ENCODE peak calls at places on chromosomes 16 and 17, in ten cellular contexts. One of them, this sample, is unnamed.

GRCh38 chr16:26269663-26270062 is 577.9 kb downstream of the HS3ST4 start:
- DNase-seq in body of pancreas: no peak
- DNase-seq in non-pigmented ciliary epithelial cell: no peak
- DNase-seq in fibroblast of pulmonary artery: no peak
- DNase-seq in AG20443: no peak
- DNase-seq in left lung: no peak
- DNase-seq in stimulated activated CD4-positive, alpha-beta T cell treated with anti-CD3 and anti-CD28 coated beads, Interleukin-12 subunit alpha, Interleukin-12 subunit beta, amount 100 ng/mL, for 4 hours: no peak
- DNase-seq in PC-3: no peak
- DNase-seq in lung microvascular endothelial cell: no peak
- DNase-seq in neural crest cell: no peak
- DNase-seq in this sample: no peak

GRCh38 chr17:63919311-63919723 is 678 bp upstream of the GH1 start:
- DNase-seq in body of pancreas: peak
- DNase-seq in non-pigmented ciliary epithelial cell: peak
- DNase-seq in fibroblast of pulmonary artery: peak
- DNase-seq in AG20443: peak
- DNase-seq in left lung: peak
- DNase-seq in stimulated activated CD4-positive, alpha-beta T cell treated with anti-CD3 and anti-CD28 coated beads, Interleukin-12 subunit alpha, Interleukin-12 subunit beta, amount 100 ng/mL, for 4 hours: peak
- DNase-seq in PC-3: peak
- DNase-seq in lung microvascular endothelial cell: peak
- DNase-seq in neural crest cell: peak
- DNase-seq in this sample: peak

GRCh38 chr17:16593356-16594102 is 24.5 kb upstream of the ZNF287 start:
- DNase-seq in body of pancreas: no peak
- DNase-seq in non-pigmented ciliary epithelial cell: no peak
- DNase-seq in fibroblast of pulmonary artery: peak
- DNase-seq in AG20443: no peak
- DNase-seq in left lung: no peak
- DNase-seq in stimulated activated CD4-positive, alpha-beta T cell treated with anti-CD3 and anti-CD28 coated beads, Interleukin-12 subunit alpha, Interleukin-12 subunit beta, amount 100 ng/mL, for 4 hours: no peak
- DNase-seq in PC-3: peak
- DNase-seq in lung microvascular endothelial cell: no peak
- DNase-seq in neural crest cell: no peak
- DNase-seq in this sample: no peak

GRCh38 chr17:32281011-32281451 is 15.4 kb downstream of the RHBDL3 start:
- DNase-seq in body of pancreas: peak
- DNase-seq in non-pigmented ciliary epithelial cell: no peak
- DNase-seq in fibroblast of pulmonary artery: peak
- DNase-seq in AG20443: no peak
- DNase-seq in left lung: no peak
- DNase-seq in stimulated activated CD4-positive, alpha-beta T cell treated with anti-CD3 and anti-CD28 coated beads, Interleukin-12 subunit alpha, Interleukin-12 subunit beta, amount 100 ng/mL, for 4 hours: no peak
- DNase-seq in PC-3: no peak
- DNase-seq in lung microvascular endothelial cell: peak
- DNase-seq in neural crest cell: no peak
- DNase-seq in this sample: no peak

GRCh38 chr17:17633310-17633709 is 41.8 kb upstream of the PEMT start:
- DNase-seq in body of pancreas: no peak
- DNase-seq in non-pigmented ciliary epithelial cell: no peak
- DNase-seq in fibroblast of pulmonary artery: no peak
- DNase-seq in AG20443: no peak
- DNase-seq in left lung: no peak
- DNase-seq in stimulated activated CD4-positive, alpha-beta T cell treated with anti-CD3 and anti-CD28 coated beads, Interleukin-12 subunit alpha, Interleukin-12 subunit beta, amount 100 ng/mL, for 4 hours: no peak
- DNase-seq in PC-3: no peak
- DNase-seq in lung microvascular endothelial cell: no peak
- DNase-seq in neural crest cell: no peak
- DNase-seq in this sample: no peak

GRCh38 chr16:89078172-89078571 is 15.5 kb upstream of the ACSF3 start:
- DNase-seq in body of pancreas: no peak
- DNase-seq in non-pigmented ciliary epithelial cell: no peak
- DNase-seq in fibroblast of pulmonary artery: no peak
- DNase-seq in AG20443: no peak
- DNase-seq in left lung: peak
- DNase-seq in stimulated activated CD4-positive, alpha-beta T cell treated with anti-CD3 and anti-CD28 coated beads, Interleukin-12 subunit alpha, Interleukin-12 subunit beta, amount 100 ng/mL, for 4 hours: no peak
- DNase-seq in PC-3: no peak
- DNase-seq in lung microvascular endothelial cell: no peak
- DNase-seq in neural crest cell: no peak
- DNase-seq in this sample: no peak

GRCh38 chr17:83006515-83007455 is 72.6 kb upstream of the METRNL start:
- DNase-seq in body of pancreas: no peak
- DNase-seq in non-pigmented ciliary epithelial cell: no peak
- DNase-seq in fibroblast of pulmonary artery: no peak
- DNase-seq in AG20443: peak
- DNase-seq in left lung: peak
- DNase-seq in stimulated activated CD4-positive, alpha-beta T cell treated with anti-CD3 and anti-CD28 coated beads, Interleukin-12 subunit alpha, Interleukin-12 subunit beta, amount 100 ng/mL, for 4 hours: no peak
- DNase-seq in PC-3: no peak
- DNase-seq in lung microvascular endothelial cell: no peak
- DNase-seq in neural crest cell: no peak
- DNase-seq in this sample: peak

GRCh38 chr16:48607056-48607825 is 2.7 kb downstream of the N4BP1 start:
- DNase-seq in body of pancreas: peak
- DNase-seq in non-pigmented ciliary epithelial cell: no peak
- DNase-seq in fibroblast of pulmonary artery: peak
- DNase-seq in AG20443: peak
- DNase-seq in left lung: no peak
- DNase-seq in stimulated activated CD4-positive, alpha-beta T cell treated with anti-CD3 and anti-CD28 coated beads, Interleukin-12 subunit alpha, Interleukin-12 subunit beta, amount 100 ng/mL, for 4 hours: no peak
- DNase-seq in PC-3: peak
- DNase-seq in lung microvascular endothelial cell: no peak
- DNase-seq in neural crest cell: no peak
- DNase-seq in this sample: no peak

GRCh38 chr17:73748521-73748920 is 104.3 kb upstream of the SDK2 start:
- DNase-seq in body of pancreas: peak
- DNase-seq in non-pigmented ciliary epithelial cell: no peak
- DNase-seq in fibroblast of pulmonary artery: no peak
- DNase-seq in AG20443: no peak
- DNase-seq in left lung: no peak
- DNase-seq in stimulated activated CD4-positive, alpha-beta T cell treated with anti-CD3 and anti-CD28 coated beads, Interleukin-12 subunit alpha, Interleukin-12 subunit beta, amount 100 ng/mL, for 4 hours: no peak
- DNase-seq in PC-3: no peak
- DNase-seq in lung microvascular endothelial cell: no peak
- DNase-seq in neural crest cell: no peak
- DNase-seq in this sample: no peak

GRCh38 chr17:45361976-45362375 is 45.2 kb upstream of the MAP3K14 start:
- DNase-seq in body of pancreas: no peak
- DNase-seq in non-pigmented ciliary epithelial cell: no peak
- DNase-seq in fibroblast of pulmonary artery: no peak
- DNase-seq in AG20443: no peak
- DNase-seq in left lung: no peak
- DNase-seq in stimulated activated CD4-positive, alpha-beta T cell treated with anti-CD3 and anti-CD28 coated beads, Interleukin-12 subunit alpha, Interleukin-12 subunit beta, amount 100 ng/mL, for 4 hours: no peak
- DNase-seq in PC-3: no peak
- DNase-seq in lung microvascular endothelial cell: no peak
- DNase-seq in neural crest cell: no peak
- DNase-seq in this sample: no peak

GRCh38 chr16:89325861-89326471 is 108.5 kb downstream of the ZNF778 start:
- DNase-seq in body of pancreas: peak
- DNase-seq in non-pigmented ciliary epithelial cell: no peak
- DNase-seq in fibroblast of pulmonary artery: peak
- DNase-seq in AG20443: peak
- DNase-seq in left lung: peak
- DNase-seq in stimulated activated CD4-positive, alpha-beta T cell treated with anti-CD3 and anti-CD28 coated beads, Interleukin-12 subunit alpha, Interleukin-12 subunit beta, amount 100 ng/mL, for 4 hours: no peak
- DNase-seq in PC-3: peak
- DNase-seq in lung microvascular endothelial cell: peak
- DNase-seq in neural crest cell: no peak
- DNase-seq in this sample: peak

GRCh38 chr16:84487358-84487757 is 17.1 kb downstream of the MEAK7 start:
- DNase-seq in body of pancreas: no peak
- DNase-seq in non-pigmented ciliary epithelial cell: no peak
- DNase-seq in fibroblast of pulmonary artery: no peak
- DNase-seq in AG20443: no peak
- DNase-seq in left lung: no peak
- DNase-seq in stimulated activated CD4-positive, alpha-beta T cell treated with anti-CD3 and anti-CD28 coated beads, Interleukin-12 subunit alpha, Interleukin-12 subunit beta, amount 100 ng/mL, for 4 hours: no peak
- DNase-seq in PC-3: no peak
- DNase-seq in lung microvascular endothelial cell: no peak
- DNase-seq in neural crest cell: no peak
- DNase-seq in this sample: no peak

GRCh38 chr17:15431201-15431600 is 36.2 kb downstream of the CDRT4 start:
- DNase-seq in body of pancreas: no peak
- DNase-seq in non-pigmented ciliary epithelial cell: no peak
- DNase-seq in fibroblast of pulmonary artery: no peak
- DNase-seq in AG20443: no peak
- DNase-seq in left lung: no peak
- DNase-seq in stimulated activated CD4-positive, alpha-beta T cell treated with anti-CD3 and anti-CD28 coated beads, Interleukin-12 subunit alpha, Interleukin-12 subunit beta, amount 100 ng/mL, for 4 hours: no peak
- DNase-seq in PC-3: no peak
- DNase-seq in lung microvascular endothelial cell: no peak
- DNase-seq in neural crest cell: no peak
- DNase-seq in this sample: no peak

GRCh38 chr17:45108595-45109521 is 23.5 kb downstream of the PLCD3 start:
- DNase-seq in body of pancreas: peak
- DNase-seq in non-pigmented ciliary epithelial cell: no peak
- DNase-seq in fibroblast of pulmonary artery: no peak
- DNase-seq in AG20443: no peak
- DNase-seq in left lung: no peak
- DNase-seq in stimulated activated CD4-positive, alpha-beta T cell treated with anti-CD3 and anti-CD28 coated beads, Interleukin-12 subunit alpha, Interleukin-12 subunit beta, amount 100 ng/mL, for 4 hours: no peak
- DNase-seq in PC-3: peak
- DNase-seq in lung microvascular endothelial cell: peak
- DNase-seq in neural crest cell: no peak
- DNase-seq in this sample: no peak

GRCh38 chr16:11183035-11183812 is 72.8 kb downstream of the SOCS1 start:
- DNase-seq in body of pancreas: no peak
- DNase-seq in non-pigmented ciliary epithelial cell: no peak
- DNase-seq in fibroblast of pulmonary artery: no peak
- DNase-seq in AG20443: no peak
- DNase-seq in left lung: no peak
- DNase-seq in stimulated activated CD4-positive, alpha-beta T cell treated with anti-CD3 and anti-CD28 coated beads, Interleukin-12 subunit alpha, Interleukin-12 subunit beta, amount 100 ng/mL, for 4 hours: no peak
- DNase-seq in PC-3: no peak
- DNase-seq in lung microvascular endothelial cell: no peak
- DNase-seq in neural crest cell: no peak
- DNase-seq in this sample: no peak

GRCh38 chr16:12195296-12195695 is 218.8 kb downstream of the SNX29 start:
- DNase-seq in body of pancreas: no peak
- DNase-seq in non-pigmented ciliary epithelial cell: no peak
- DNase-seq in fibroblast of pulmonary artery: no peak
- DNase-seq in AG20443: no peak
- DNase-seq in left lung: no peak
- DNase-seq in stimulated activated CD4-positive, alpha-beta T cell treated with anti-CD3 and anti-CD28 coated beads, Interleukin-12 subunit alpha, Interleukin-12 subunit beta, amount 100 ng/mL, for 4 hours: no peak
- DNase-seq in PC-3: peak
- DNase-seq in lung microvascular endothelial cell: no peak
- DNase-seq in neural crest cell: no peak
- DNase-seq in this sample: no peak

GRCh38 chr16:13866073-13866472 is 53.9 kb upstream of the ERCC4 start:
- DNase-seq in body of pancreas: peak
- DNase-seq in non-pigmented ciliary epithelial cell: peak
- DNase-seq in fibroblast of pulmonary artery: peak
- DNase-seq in AG20443: peak
- DNase-seq in left lung: no peak
- DNase-seq in stimulated activated CD4-positive, alpha-beta T cell treated with anti-CD3 and anti-CD28 coated beads, Interleukin-12 subunit alpha, Interleukin-12 subunit beta, amount 100 ng/mL, for 4 hours: peak
- DNase-seq in PC-3: peak
- DNase-seq in lung microvascular endothelial cell: peak
- DNase-seq in neural crest cell: peak
- DNase-seq in this sample: peak

GRCh38 chr16:19410435-19411153 is 7.1 kb upstream of the TMC5 start:
- DNase-seq in body of pancreas: peak
- DNase-seq in non-pigmented ciliary epithelial cell: no peak
- DNase-seq in fibroblast of pulmonary artery: no peak
- DNase-seq in AG20443: peak
- DNase-seq in left lung: peak
- DNase-seq in stimulated activated CD4-positive, alpha-beta T cell treated with anti-CD3 and anti-CD28 coated beads, Interleukin-12 subunit alpha, Interleukin-12 subunit beta, amount 100 ng/mL, for 4 hours: no peak
- DNase-seq in PC-3: peak
- DNase-seq in lung microvascular endothelial cell: no peak
- DNase-seq in neural crest cell: peak
- DNase-seq in this sample: peak

GRCh38 chr16:75372236-75372856 is 61.0 kb downstream of the CFDP1 start:
- DNase-seq in body of pancreas: no peak
- DNase-seq in non-pigmented ciliary epithelial cell: no peak
- DNase-seq in fibroblast of pulmonary artery: peak
- DNase-seq in AG20443: peak
- DNase-seq in left lung: no peak
- DNase-seq in stimulated activated CD4-positive, alpha-beta T cell treated with anti-CD3 and anti-CD28 coated beads, Interleukin-12 subunit alpha, Interleukin-12 subunit beta, amount 100 ng/mL, for 4 hours: no peak
- DNase-seq in PC-3: no peak
- DNase-seq in lung microvascular endothelial cell: peak
- DNase-seq in neural crest cell: no peak
- DNase-seq in this sample: peak

This sample was measured in GM03348.